ENCODE peak calls at places on chromosomes 2 and 18, in eight cellular contexts. One of them, this sample, is unnamed.

GRCh38 chr2:102240640-102241370 is 54.0 kb downstream of the IL1RL2 start:
- DNase-seq in hypothalamus: peak
- DNase-seq in iris pigment epithelial cell: peak
- DNase-seq in stimulated activated CD4-positive, alpha-beta T cell treated with anti-CD3 and anti-CD28 coated beads, TNF-alpha, amount 100 ng/mL, for 48 hours: peak
- DNase-seq in stimulated activated CD8-positive, alpha-beta memory T cell treated with anti-CD3 and anti-CD28 coated beads, Interleukin-7, amount 100 ng/mL, for 24 hours: peak
- DNase-seq in SW 1271: peak
- DNase-seq in HL-60: peak
- DNase-seq in amygdala: peak
- DNase-seq in this sample: peak

GRCh38 chr18:12884521-12885323 is 685 bp upstream of the PTPN2 start:
- DNase-seq in amygdala: no peak
- DNase-seq in stimulated activated CD8-positive, alpha-beta memory T cell treated with anti-CD3 and anti-CD28 coated beads, Interleukin-7, amount 100 ng/mL, for 24 hours: no peak
- DNase-seq in hypothalamus: no peak
- DNase-seq in HL-60: no peak
- DNase-seq in stimulated activated CD4-positive, alpha-beta T cell treated with anti-CD3 and anti-CD28 coated beads, TNF-alpha, amount 100 ng/mL, for 48 hours: no peak
- DNase-seq in iris pigment epithelial cell: peak
- DNase-seq in SW 1271: no peak
- DNase-seq in this sample: no peak

GRCh38 chr2:70181363-70181956 is 9.4 kb downstream of the C2orf42 start:
- DNase-seq in stimulated activated CD8-positive, alpha-beta memory T cell treated with anti-CD3 and anti-CD28 coated beads, Interleukin-7, amount 100 ng/mL, for 24 hours: no peak
- DNase-seq in iris pigment epithelial cell: no peak
- DNase-seq in HL-60: peak
- DNase-seq in SW 1271: no peak
- DNase-seq in hypothalamus: no peak
- DNase-seq in amygdala: no peak
- DNase-seq in stimulated activated CD4-positive, alpha-beta T cell treated with anti-CD3 and anti-CD28 coated beads, TNF-alpha, amount 100 ng/mL, for 48 hours: no peak
- DNase-seq in this sample: no peak

GRCh38 chr18:52341617-52342381 is 1.8 kb downstream of the DCC start:
- DNase-seq in stimulated activated CD4-positive, alpha-beta T cell treated with anti-CD3 and anti-CD28 coated beads, TNF-alpha, amount 100 ng/mL, for 48 hours: no peak
- DNase-seq in stimulated activated CD8-positive, alpha-beta memory T cell treated with anti-CD3 and anti-CD28 coated beads, Interleukin-7, amount 100 ng/mL, for 24 hours: no peak
- DNase-seq in SW 1271: no peak
- DNase-seq in iris pigment epithelial cell: no peak
- DNase-seq in HL-60: no peak
- DNase-seq in amygdala: peak
- DNase-seq in hypothalamus: peak
- DNase-seq in this sample: no peak

GRCh38 chr2:152743004-152743403 is 24.6 kb downstream of the ARL6IP6 start:
- DNase-seq in stimulated activated CD4-positive, alpha-beta T cell treated with anti-CD3 and anti-CD28 coated beads, TNF-alpha, amount 100 ng/mL, for 48 hours: no peak
- DNase-seq in stimulated activated CD8-positive, alpha-beta memory T cell treated with anti-CD3 and anti-CD28 coated beads, Interleukin-7, amount 100 ng/mL, for 24 hours: no peak
- DNase-seq in iris pigment epithelial cell: no peak
- DNase-seq in SW 1271: no peak
- DNase-seq in HL-60: no peak
- DNase-seq in hypothalamus: no peak
- DNase-seq in amygdala: no peak
- DNase-seq in this sample: peak

GRCh38 chr2:134527398-134527797 is 191.4 kb downstream of the TMEM163 start:
- DNase-seq in HL-60: no peak
- DNase-seq in stimulated activated CD8-positive, alpha-beta memory T cell treated with anti-CD3 and anti-CD28 coated beads, Interleukin-7, amount 100 ng/mL, for 24 hours: no peak
- DNase-seq in hypothalamus: no peak
- DNase-seq in iris pigment epithelial cell: no peak
- DNase-seq in amygdala: no peak
- DNase-seq in SW 1271: no peak
- DNase-seq in stimulated activated CD4-positive, alpha-beta T cell treated with anti-CD3 and anti-CD28 coated beads, TNF-alpha, amount 100 ng/mL, for 48 hours: no peak
- DNase-seq in this sample: no peak

GRCh38 chr2:68669651-68670050 is 26.3 kb downstream of the PROKR1 start:
- DNase-seq in stimulated activated CD4-positive, alpha-beta T cell treated with anti-CD3 and anti-CD28 coated beads, TNF-alpha, amount 100 ng/mL, for 48 hours: no peak
- DNase-seq in SW 1271: no peak
- DNase-seq in hypothalamus: no peak
- DNase-seq in stimulated activated CD8-positive, alpha-beta memory T cell treated with anti-CD3 and anti-CD28 coated beads, Interleukin-7, amount 100 ng/mL, for 24 hours: no peak
- DNase-seq in HL-60: no peak
- DNase-seq in iris pigment epithelial cell: no peak
- DNase-seq in amygdala: no peak
- DNase-seq in this sample: no peak

GRCh38 chr2:20212871-20213503 is 11.9 kb downstream of the SDC1 start:
- DNase-seq in stimulated activated CD4-positive, alpha-beta T cell treated with anti-CD3 and anti-CD28 coated beads, TNF-alpha, amount 100 ng/mL, for 48 hours: no peak
- DNase-seq in hypothalamus: no peak
- DNase-seq in SW 1271: no peak
- DNase-seq in amygdala: no peak
- DNase-seq in HL-60: no peak
- DNase-seq in iris pigment epithelial cell: no peak
- DNase-seq in stimulated activated CD8-positive, alpha-beta memory T cell treated with anti-CD3 and anti-CD28 coated beads, Interleukin-7, amount 100 ng/mL, for 24 hours: no peak
- DNase-seq in this sample: no peak

GRCh38 chr2:29109246-29109645 is 6.0 kb upstream of the CLIP4 start:
- DNase-seq in amygdala: no peak
- DNase-seq in stimulated activated CD8-positive, alpha-beta memory T cell treated with anti-CD3 and anti-CD28 coated beads, Interleukin-7, amount 100 ng/mL, for 24 hours: no peak
- DNase-seq in SW 1271: no peak
- DNase-seq in HL-60: no peak
- DNase-seq in hypothalamus: no peak
- DNase-seq in stimulated activated CD4-positive, alpha-beta T cell treated with anti-CD3 and anti-CD28 coated beads, TNF-alpha, amount 100 ng/mL, for 48 hours: no peak
- DNase-seq in iris pigment epithelial cell: no peak
- DNase-seq in this sample: no peak

GRCh38 chr2:69271831-69272257 is 115.2 kb downstream of the GFPT1 start:
- DNase-seq in stimulated activated CD8-positive, alpha-beta memory T cell treated with anti-CD3 and anti-CD28 coated beads, Interleukin-7, amount 100 ng/mL, for 24 hours: no peak
- DNase-seq in iris pigment epithelial cell: peak
- DNase-seq in hypothalamus: no peak
- DNase-seq in amygdala: no peak
- DNase-seq in stimulated activated CD4-positive, alpha-beta T cell treated with anti-CD3 and anti-CD28 coated beads, TNF-alpha, amount 100 ng/mL, for 48 hours: no peak
- DNase-seq in HL-60: peak
- DNase-seq in SW 1271: no peak
- DNase-seq in this sample: peak

GRCh38 chr2:5911801-5912200 is 219.6 kb downstream of the SOX11 start:
- DNase-seq in SW 1271: no peak
- DNase-seq in HL-60: no peak
- DNase-seq in hypothalamus: no peak
- DNase-seq in stimulated activated CD8-positive, alpha-beta memory T cell treated with anti-CD3 and anti-CD28 coated beads, Interleukin-7, amount 100 ng/mL, for 24 hours: no peak
- DNase-seq in iris pigment epithelial cell: no peak
- DNase-seq in amygdala: no peak
- DNase-seq in stimulated activated CD4-positive, alpha-beta T cell treated with anti-CD3 and anti-CD28 coated beads, TNF-alpha, amount 100 ng/mL, for 48 hours: no peak
- DNase-seq in this sample: no peak

GRCh38 chr18:2912357-2913299 is 65.8 kb downstream of the EMILIN2 start:
- DNase-seq in HL-60: no peak
- DNase-seq in hypothalamus: no peak
- DNase-seq in stimulated activated CD8-positive, alpha-beta memory T cell treated with anti-CD3 and anti-CD28 coated beads, Interleukin-7, amount 100 ng/mL, for 24 hours: no peak
- DNase-seq in amygdala: no peak
- DNase-seq in iris pigment epithelial cell: no peak
- DNase-seq in SW 1271: no peak
- DNase-seq in stimulated activated CD4-positive, alpha-beta T cell treated with anti-CD3 and anti-CD28 coated beads, TNF-alpha, amount 100 ng/mL, for 48 hours: no peak
- DNase-seq in this sample: no peak

GRCh38 chr2:16429431-16429830 is 236.2 kb downstream of the CYRIA start:
- DNase-seq in iris pigment epithelial cell: no peak
- DNase-seq in SW 1271: no peak
- DNase-seq in stimulated activated CD4-positive, alpha-beta T cell treated with anti-CD3 and anti-CD28 coated beads, TNF-alpha, amount 100 ng/mL, for 48 hours: no peak
- DNase-seq in hypothalamus: no peak
- DNase-seq in amygdala: no peak
- DNase-seq in HL-60: no peak
- DNase-seq in stimulated activated CD8-positive, alpha-beta memory T cell treated with anti-CD3 and anti-CD28 coated beads, Interleukin-7, amount 100 ng/mL, for 24 hours: no peak
- DNase-seq in this sample: no peak

GRCh38 chr18:48428494-48429177 is 19.5 kb upstream of the ZBTB7C start:
- DNase-seq in stimulated activated CD4-positive, alpha-beta T cell treated with anti-CD3 and anti-CD28 coated beads, TNF-alpha, amount 100 ng/mL, for 48 hours: no peak
- DNase-seq in amygdala: no peak
- DNase-seq in stimulated activated CD8-positive, alpha-beta memory T cell treated with anti-CD3 and anti-CD28 coated beads, Interleukin-7, amount 100 ng/mL, for 24 hours: no peak
- DNase-seq in SW 1271: no peak
- DNase-seq in iris pigment epithelial cell: peak
- DNase-seq in hypothalamus: no peak
- DNase-seq in HL-60: no peak
- DNase-seq in this sample: peak

GRCh38 chr2:141055526-141055925 is 1075.3 kb downstream of the LRP1B start:
- DNase-seq in hypothalamus: no peak
- DNase-seq in stimulated activated CD4-positive, alpha-beta T cell treated with anti-CD3 and anti-CD28 coated beads, TNF-alpha, amount 100 ng/mL, for 48 hours: no peak
- DNase-seq in SW 1271: no peak
- DNase-seq in amygdala: no peak
- DNase-seq in stimulated activated CD8-positive, alpha-beta memory T cell treated with anti-CD3 and anti-CD28 coated beads, Interleukin-7, amount 100 ng/mL, for 24 hours: no peak
- DNase-seq in iris pigment epithelial cell: peak
- DNase-seq in HL-60: no peak
- DNase-seq in this sample: peak

GRCh38 chr18:42568773-42569172 is 546.7 kb downstream of the RIT2 start:
- DNase-seq in amygdala: no peak
- DNase-seq in iris pigment epithelial cell: no peak
- DNase-seq in SW 1271: no peak
- DNase-seq in stimulated activated CD4-positive, alpha-beta T cell treated with anti-CD3 and anti-CD28 coated beads, TNF-alpha, amount 100 ng/mL, for 48 hours: no peak
- DNase-seq in stimulated activated CD8-positive, alpha-beta memory T cell treated with anti-CD3 and anti-CD28 coated beads, Interleukin-7, amount 100 ng/mL, for 24 hours: no peak
- DNase-seq in hypothalamus: no peak
- DNase-seq in HL-60: no peak
- DNase-seq in this sample: no peak

GRCh38 chr2:74876081-74876886 is 42.4 kb downstream of the HK2 start:
- DNase-seq in stimulated activated CD8-positive, alpha-beta memory T cell treated with anti-CD3 and anti-CD28 coated beads, Interleukin-7, amount 100 ng/mL, for 24 hours: no peak
- DNase-seq in amygdala: peak
- DNase-seq in SW 1271: no peak
- DNase-seq in iris pigment epithelial cell: peak
- DNase-seq in hypothalamus: no peak
- DNase-seq in stimulated activated CD4-positive, alpha-beta T cell treated with anti-CD3 and anti-CD28 coated beads, TNF-alpha, amount 100 ng/mL, for 48 hours: no peak
- DNase-seq in HL-60: no peak
- DNase-seq in this sample: peak